ENCODE peak calls at places on chromosomes 4 and X, in five cellular contexts. One of them, this sample, is unnamed.

GRCh38 chr4:129526812-129527211 is 430.9 kb downstream of the C4orf33 start:
- DNase-seq in suprapubic skin: no peak
- DNase-seq in hepatocyte: no peak
- DNase-seq in lower lobe of right lung: no peak
- DNase-seq in heart left ventricle: no peak
- DNase-seq in this sample: no peak

GRCh38 chr4:69092980-69093568 is 3.2 kb upstream of the UGT2B7 start:
- DNase-seq in hepatocyte: no peak
- DNase-seq in lower lobe of right lung: no peak
- DNase-seq in suprapubic skin: no peak
- DNase-seq in heart left ventricle: no peak
- DNase-seq in this sample: no peak

GRCh38 chrX:2497961-2498780 is 2.6 kb downstream of the DHRSX start:
- DNase-seq in suprapubic skin: no peak
- DNase-seq in hepatocyte: peak; percentile 66
- DNase-seq in heart left ventricle: no peak
- DNase-seq in lower lobe of right lung: no peak
- DNase-seq in this sample: no peak

GRCh38 chr4:46931981-46932380 is 22.9 kb upstream of the COX7B2 start:
- DNase-seq in suprapubic skin: no peak
- DNase-seq in lower lobe of right lung: no peak
- DNase-seq in heart left ventricle: no peak
- DNase-seq in hepatocyte: peak; percentile 37
- DNase-seq in this sample: peak; percentile 38

GRCh38 chrX:114162068-114162735 is 421.7 kb upstream of the HTR2C start:
- DNase-seq in heart left ventricle: no peak
- DNase-seq in hepatocyte: peak; percentile 6
- DNase-seq in suprapubic skin: no peak
- DNase-seq in lower lobe of right lung: no peak
- DNase-seq in this sample: no peak

GRCh38 chrX:136711147-136711546 is 63.2 kb downstream of the CD40LG start:
- DNase-seq in hepatocyte: peak; percentile 26
- DNase-seq in lower lobe of right lung: peak; percentile 43
- DNase-seq in heart left ventricle: peak; percentile 47
- DNase-seq in suprapubic skin: no peak
- DNase-seq in this sample: peak; percentile 64

GRCh38 chrX:77453190-77453589 is 6.0 kb downstream of the FGF16 start:
- DNase-seq in lower lobe of right lung: no peak
- DNase-seq in hepatocyte: no peak
- DNase-seq in heart left ventricle: no peak
- DNase-seq in suprapubic skin: no peak
- DNase-seq in this sample: no peak

GRCh38 chrX:25023908-25024307 is 8.1 kb upstream of the ARX start:
- DNase-seq in lower lobe of right lung: no peak
- DNase-seq in heart left ventricle: no peak
- DNase-seq in suprapubic skin: no peak
- DNase-seq in hepatocyte: no peak
- DNase-seq in this sample: no peak

GRCh38 chrX:119880552-119881437 is 9.2 kb downstream of the NDUFA1 start:
- DNase-seq in hepatocyte: peak; percentile 57
- DNase-seq in lower lobe of right lung: no peak
- DNase-seq in suprapubic skin: no peak
- DNase-seq in heart left ventricle: no peak
- DNase-seq in this sample: no peak

GRCh38 chr4:122764071-122764807 is 31.7 kb downstream of the BBS12 start:
- DNase-seq in heart left ventricle: no peak
- DNase-seq in suprapubic skin: no peak
- DNase-seq in hepatocyte: no peak
- DNase-seq in lower lobe of right lung: no peak
- DNase-seq in this sample: no peak

GRCh38 chr4:165740911-165741310 is 132.1 kb upstream of the TLL1 start:
- DNase-seq in suprapubic skin: no peak
- DNase-seq in heart left ventricle: no peak
- DNase-seq in lower lobe of right lung: no peak
- DNase-seq in hepatocyte: no peak
- DNase-seq in this sample: no peak

GRCh38 chr4:168511780-168512467 is 15.1 kb downstream of the PALLD start:
- DNase-seq in hepatocyte: no peak
- DNase-seq in suprapubic skin: no peak
- DNase-seq in lower lobe of right lung: no peak
- DNase-seq in heart left ventricle: no peak
- DNase-seq in this sample: no peak

GRCh38 chr4:187618701-187619278 is 376.8 kb upstream of the ZFP42 start:
- DNase-seq in heart left ventricle: no peak
- DNase-seq in suprapubic skin: no peak
- DNase-seq in lower lobe of right lung: no peak
- DNase-seq in hepatocyte: no peak
- DNase-seq in this sample: no peak

GRCh38 chr4:172649143-172649542 is 519.5 kb upstream of the GALNT7 start:
- DNase-seq in hepatocyte: no peak
- DNase-seq in suprapubic skin: no peak
- DNase-seq in lower lobe of right lung: no peak
- DNase-seq in heart left ventricle: no peak
- DNase-seq in this sample: no peak
- H3K27ac ChIP-seq in hepatocyte: no peak overlapping the region
- H3K27ac ChIP-seq in suprapubic skin: no peak overlapping the region
- H3K27ac ChIP-seq in lower lobe of right lung: no peak overlapping the region
- H3K27ac ChIP-seq in heart left ventricle: no peak overlapping the region
- H3K27ac ChIP-seq in this sample: no peak overlapping the region

DNA sequence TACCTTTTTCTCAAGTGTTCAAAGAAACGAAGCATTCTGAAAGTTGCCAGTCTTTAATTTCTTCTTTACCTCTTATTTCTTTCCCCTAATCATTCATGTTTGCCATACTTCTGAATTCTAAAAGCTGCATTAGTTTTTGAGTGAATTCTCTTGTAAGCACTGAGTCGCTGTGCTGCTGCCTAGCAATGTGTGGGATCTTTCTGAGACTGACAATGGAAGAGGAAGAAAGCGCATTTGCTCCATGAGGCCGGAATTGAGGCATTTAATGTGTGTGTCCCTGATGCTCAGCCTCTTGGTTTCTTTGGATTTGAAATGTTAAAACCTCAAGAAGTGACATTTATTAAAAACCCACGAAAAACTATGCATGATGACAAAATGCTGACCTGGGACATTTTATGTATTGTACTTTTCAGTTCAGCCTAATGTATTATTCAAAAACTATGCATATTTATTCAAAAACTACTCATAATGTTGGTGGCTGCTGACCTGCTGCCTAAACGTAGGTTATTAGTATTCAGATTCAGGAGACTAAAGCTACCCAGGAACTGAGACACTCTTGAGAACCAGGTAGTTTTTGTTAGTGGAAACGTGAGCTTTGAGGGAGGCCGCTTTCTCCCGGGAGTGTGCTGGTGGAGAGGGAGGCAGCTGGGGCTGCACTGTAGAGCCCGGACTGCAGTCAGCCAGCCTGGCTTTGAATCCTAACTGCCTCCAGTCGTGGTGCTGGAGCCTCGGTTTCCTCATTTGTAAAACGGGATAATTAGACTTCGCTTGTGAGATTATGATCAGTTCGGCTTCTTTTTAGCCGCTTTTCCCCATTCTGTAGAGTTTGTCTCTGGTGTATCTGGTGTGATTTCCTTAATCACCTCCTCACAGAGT is 11.3 kb downstream of the RGS12 start:
- DNase-seq in heart left ventricle: no peak
- DNase-seq in suprapubic skin: peak; percentile 56
- DNase-seq in lower lobe of right lung: no peak
- DNase-seq in hepatocyte: no peak
- DNase-seq in this sample: peak; percentile 9
- H3K4me1 ChIP-seq in heart left ventricle: peaks cover 36% of the 10 kb centered on the region
- H3K4me1 ChIP-seq in suprapubic skin: peaks cover 38% of the 10 kb centered on the region
- H3K4me1 ChIP-seq in lower lobe of right lung: peaks cover 55% of the 10 kb centered on the region
- H3K4me1 ChIP-seq in hepatocyte: peaks cover 8% of the 10 kb centered on the region
- H3K4me1 ChIP-seq in this sample: no peaks in the 10 kb centered on the region

DNA sequence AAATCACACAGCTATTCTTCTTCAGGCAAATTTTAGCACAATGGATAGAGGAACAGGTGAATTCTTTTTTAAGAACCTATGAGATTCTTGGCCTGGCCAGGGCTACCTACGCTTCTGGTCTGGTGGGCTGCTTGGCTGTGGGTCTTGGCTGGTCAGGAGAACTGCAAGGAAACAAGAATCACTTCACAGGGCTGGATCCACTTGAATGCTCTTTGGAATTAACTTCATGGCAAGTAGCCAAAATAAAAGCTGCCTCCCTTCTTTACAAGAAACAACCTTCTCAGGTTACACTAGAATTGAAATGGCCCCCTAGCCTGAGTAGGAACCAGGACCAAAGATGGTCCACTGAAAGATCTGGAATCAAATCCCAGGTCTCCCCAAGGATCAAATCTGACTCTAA is 519.1 kb downstream of the IQCM start:
- DNase-seq in hepatocyte: no peak
- DNase-seq in lower lobe of right lung: no peak
- DNase-seq in heart left ventricle: no peak
- DNase-seq in suprapubic skin: no peak
- DNase-seq in this sample: no peak
- H3K27ac ChIP-seq in hepatocyte: no peak overlapping the region
- H3K27ac ChIP-seq in lower lobe of right lung: no peak overlapping the region
- H3K27ac ChIP-seq in heart left ventricle: no peak overlapping the region
- H3K27ac ChIP-seq in suprapubic skin: no peak overlapping the region
- H3K27ac ChIP-seq in this sample: no peak overlapping the region

GRCh38 chr4:113006632-113007031 is 42.8 kb upstream of the ANK2 start:
- DNase-seq in heart left ventricle: no peak
- DNase-seq in hepatocyte: no peak
- DNase-seq in suprapubic skin: no peak
- DNase-seq in lower lobe of right lung: no peak
- DNase-seq in this sample: no peak
- H3K4me1 ChIP-seq in heart left ventricle: no peaks in the 10 kb centered on the region
- H3K4me1 ChIP-seq in hepatocyte: peaks cover 12% of the 10 kb centered on the region
- H3K4me1 ChIP-seq in suprapubic skin: no peaks in the 10 kb centered on the region
- H3K4me1 ChIP-seq in lower lobe of right lung: no peaks in the 10 kb centered on the region
- H3K4me1 ChIP-seq in this sample: no peaks in the 10 kb centered on the region

This sample was measured in aorta.